ENCODE peak calls at places on chromosomes 7 and 10, in four cellular contexts. One of them, this sample, is unnamed.

GRCh38 chr10:97726636-97727178 is 10.2 kb upstream of the ZFYVE27 start:
- DNase-seq in aorta: no peak
- DNase-seq in activated CD4-positive, CD25-positive, alpha-beta regulatory T cell treated with anti-CD3 and anti-CD28 coated beads, Interleukin-2, amount 50 U/mL, for 72 hours: no peak
- DNase-seq in GM12878: no peak
- DNase-seq in this sample: no peak

GRCh38 chr7:102431617-102432298 is 1.6 kb upstream of the ORAI2 start:
- DNase-seq in aorta: no peak
- DNase-seq in GM12878: no peak
- DNase-seq in activated CD4-positive, CD25-positive, alpha-beta regulatory T cell treated with anti-CD3 and anti-CD28 coated beads, Interleukin-2, amount 50 U/mL, for 72 hours: no peak
- DNase-seq in this sample: peak

GRCh38 chr7:51356849-51357516 is 40.4 kb upstream of the COBL start:
- DNase-seq in aorta: no peak
- DNase-seq in GM12878: no peak
- DNase-seq in activated CD4-positive, CD25-positive, alpha-beta regulatory T cell treated with anti-CD3 and anti-CD28 coated beads, Interleukin-2, amount 50 U/mL, for 72 hours: no peak
- DNase-seq in this sample: no peak

GRCh38 chr10:101053516-101053915 is 8.3 kb upstream of the KAZALD1 start:
- DNase-seq in GM12878: no peak
- DNase-seq in activated CD4-positive, CD25-positive, alpha-beta regulatory T cell treated with anti-CD3 and anti-CD28 coated beads, Interleukin-2, amount 50 U/mL, for 72 hours: no peak
- DNase-seq in aorta: no peak
- DNase-seq in this sample: no peak

GRCh38 chr7:23055582-23056178 is 41.8 kb upstream of the HYCC1 start:
- DNase-seq in GM12878: peak
- DNase-seq in activated CD4-positive, CD25-positive, alpha-beta regulatory T cell treated with anti-CD3 and anti-CD28 coated beads, Interleukin-2, amount 50 U/mL, for 72 hours: no peak
- DNase-seq in aorta: no peak
- DNase-seq in this sample: peak

GRCh38 chr10:99913831-99914235 is 95.9 kb downstream of the DNMBP start:
- DNase-seq in activated CD4-positive, CD25-positive, alpha-beta regulatory T cell treated with anti-CD3 and anti-CD28 coated beads, Interleukin-2, amount 50 U/mL, for 72 hours: no peak
- DNase-seq in aorta: no peak
- DNase-seq in GM12878: no peak
- DNase-seq in this sample: no peak

GRCh38 chr7:99805641-99806040 is 21.7 kb upstream of the CYP3A4 start:
- DNase-seq in aorta: no peak
- DNase-seq in activated CD4-positive, CD25-positive, alpha-beta regulatory T cell treated with anti-CD3 and anti-CD28 coated beads, Interleukin-2, amount 50 U/mL, for 72 hours: no peak
- DNase-seq in GM12878: no peak
- DNase-seq in this sample: no peak

GRCh38 chr7:4739528-4739992 is 35.9 kb upstream of the AP5Z1 start:
- DNase-seq in GM12878: no peak
- DNase-seq in activated CD4-positive, CD25-positive, alpha-beta regulatory T cell treated with anti-CD3 and anti-CD28 coated beads, Interleukin-2, amount 50 U/mL, for 72 hours: no peak
- DNase-seq in aorta: no peak
- DNase-seq in this sample: no peak

GRCh38 chr7:29109815-29110385 is 36.4 kb downstream of the CPVL start:
- DNase-seq in activated CD4-positive, CD25-positive, alpha-beta regulatory T cell treated with anti-CD3 and anti-CD28 coated beads, Interleukin-2, amount 50 U/mL, for 72 hours: no peak
- DNase-seq in GM12878: no peak
- DNase-seq in aorta: no peak
- DNase-seq in this sample: no peak

GRCh38 chr7:126698446-126698845 is 554.3 kb downstream of the GRM8 start:
- DNase-seq in GM12878: no peak
- DNase-seq in activated CD4-positive, CD25-positive, alpha-beta regulatory T cell treated with anti-CD3 and anti-CD28 coated beads, Interleukin-2, amount 50 U/mL, for 72 hours: no peak
- DNase-seq in aorta: no peak
- DNase-seq in this sample: no peak